ENCODE peak calls at places on chromosomes 3 and 15, in seven cellular contexts. One of them, this sample, is unnamed.
A peak's percentile ranks its signal among the peaks of the same experiment; 100 is the strongest.

GRCh38 chr3:111210003-111210699 is 138.5 kb downstream of the NECTIN3 start:
- DNase-seq in IMR-90: peak; percentile 76
- DNase-seq in body of pancreas: no peak
- DNase-seq in Peyer's patch: no peak
- DNase-seq in esophagus squamous epithelium: no peak
- DNase-seq in A549: no peak
- DNase-seq in HCT116: no peak
- DNase-seq in this sample: no peak

GRCh38 chr15:38084289-38084688 is 149.8 kb downstream of the TMCO5A start:
- DNase-seq in IMR-90: peak; percentile 48
- DNase-seq in body of pancreas: no peak
- DNase-seq in Peyer's patch: no peak
- DNase-seq in esophagus squamous epithelium: no peak
- DNase-seq in A549: no peak
- DNase-seq in HCT116: no peak
- DNase-seq in this sample: no peak

GRCh38 chr3:44252332-44252731 is 10.6 kb downstream of the TOPAZ1 start:
- DNase-seq in IMR-90: no peak
- DNase-seq in body of pancreas: no peak
- DNase-seq in Peyer's patch: no peak
- DNase-seq in esophagus squamous epithelium: no peak
- DNase-seq in A549: no peak
- DNase-seq in HCT116: no peak
- DNase-seq in this sample: no peak

GRCh38 chr3:125280966-125281365 is 68.4 kb upstream of the SLC12A8 start:
- DNase-seq in IMR-90: peak; percentile 49
- DNase-seq in body of pancreas: no peak
- DNase-seq in Peyer's patch: no peak
- DNase-seq in esophagus squamous epithelium: no peak
- DNase-seq in A549: no peak
- DNase-seq in HCT116: no peak
- DNase-seq in this sample: no peak

GRCh38 chr15:70483513-70483912 is 279.8 kb downstream of the UACA start:
- DNase-seq in IMR-90: no peak
- DNase-seq in body of pancreas: no peak
- DNase-seq in Peyer's patch: no peak
- DNase-seq in esophagus squamous epithelium: no peak
- DNase-seq in A549: no peak
- DNase-seq in HCT116: no peak
- DNase-seq in this sample: no peak

GRCh38 chr15:48447657-48448056 is 116.4 kb downstream of the DUT start:
- DNase-seq in IMR-90: peak; percentile 82
- DNase-seq in body of pancreas: no peak
- DNase-seq in Peyer's patch: no peak
- DNase-seq in esophagus squamous epithelium: no peak
- DNase-seq in A549: no peak
- DNase-seq in HCT116: no peak
- DNase-seq in this sample: no peak

GRCh38 chr3:32457971-32458471 is 44.6 kb downstream of the CMTM6 start:
- DNase-seq in IMR-90: no peak
- DNase-seq in body of pancreas: no peak
- DNase-seq in Peyer's patch: peak; percentile 79
- DNase-seq in esophagus squamous epithelium: no peak
- DNase-seq in A549: no peak
- DNase-seq in HCT116: no peak
- DNase-seq in this sample: no peak

GRCh38 chr15:88477126-88477525 is 9.6 kb downstream of the MRPS11 start:
- DNase-seq in IMR-90: no peak
- DNase-seq in body of pancreas: no peak
- DNase-seq in Peyer's patch: no peak
- DNase-seq in esophagus squamous epithelium: no peak
- DNase-seq in A549: no peak
- DNase-seq in HCT116: no peak
- DNase-seq in this sample: no peak

GRCh38 chr3:24494616-24495333 is at the start of gene THRB:
- DNase-seq in IMR-90: no peak
- DNase-seq in body of pancreas: peak; percentile 77
- DNase-seq in Peyer's patch: peak; percentile 77
- DNase-seq in esophagus squamous epithelium: no peak
- DNase-seq in A549: peak; percentile 70
- DNase-seq in HCT116: peak; percentile 27
- DNase-seq in this sample: peak; percentile 37

GRCh38 chr15:72907733-72908132 is 124.2 kb upstream of the ADPGK start:
- DNase-seq in IMR-90: no peak
- DNase-seq in body of pancreas: peak; percentile 29
- DNase-seq in Peyer's patch: no peak
- DNase-seq in esophagus squamous epithelium: no peak
- DNase-seq in A549: no peak
- DNase-seq in HCT116: no peak
- DNase-seq in this sample: no peak

GRCh38 chr3:17823816-17824215 is 81.4 kb upstream of the TBC1D5 start:
- DNase-seq in IMR-90: no peak
- DNase-seq in body of pancreas: no peak
- DNase-seq in Peyer's patch: no peak
- DNase-seq in esophagus squamous epithelium: no peak
- DNase-seq in A549: no peak
- DNase-seq in HCT116: no peak
- DNase-seq in this sample: no peak

GRCh38 chr3:134482622-134483021 is 3.2 kb downstream of the ANAPC13 start:
- DNase-seq in IMR-90: no peak
- DNase-seq in body of pancreas: no peak
- DNase-seq in Peyer's patch: no peak
- DNase-seq in esophagus squamous epithelium: no peak
- DNase-seq in A549: no peak
- DNase-seq in HCT116: no peak
- DNase-seq in this sample: no peak

GRCh38 chr3:141764041-141764440 is 833 bp downstream of the GRK7 start:
- DNase-seq in IMR-90: no peak
- DNase-seq in body of pancreas: no peak
- DNase-seq in Peyer's patch: no peak
- DNase-seq in esophagus squamous epithelium: no peak
- DNase-seq in A549: no peak
- DNase-seq in HCT116: no peak
- DNase-seq in this sample: no peak

GRCh38 chr3:111534701-111535100 is 7.3 kb upstream of the CD96 start:
- DNase-seq in IMR-90: peak; percentile 71
- DNase-seq in body of pancreas: no peak
- DNase-seq in Peyer's patch: no peak
- DNase-seq in esophagus squamous epithelium: no peak
- DNase-seq in A549: no peak
- DNase-seq in HCT116: no peak
- DNase-seq in this sample: no peak

GRCh38 chr15:70559840-70560239 is 203.5 kb downstream of the UACA start:
- DNase-seq in IMR-90: no peak
- DNase-seq in body of pancreas: no peak
- DNase-seq in Peyer's patch: no peak
- DNase-seq in esophagus squamous epithelium: no peak
- DNase-seq in A549: no peak
- DNase-seq in HCT116: no peak
- DNase-seq in this sample: no peak

GRCh38 chr3:87766736-87767135 is 292.1 kb downstream of the CGGBP1 start:
- DNase-seq in IMR-90: no peak
- DNase-seq in body of pancreas: no peak
- DNase-seq in Peyer's patch: no peak
- DNase-seq in esophagus squamous epithelium: no peak
- DNase-seq in A549: no peak
- DNase-seq in HCT116: no peak
- DNase-seq in this sample: no peak

GRCh38 chr3:141412087-141412935 is 44.0 kb downstream of the ZBTB38 start:
- DNase-seq in IMR-90: peak; percentile 96
- DNase-seq in body of pancreas: peak; percentile 76
- DNase-seq in Peyer's patch: peak; percentile 85
- DNase-seq in esophagus squamous epithelium: peak; percentile 8
- DNase-seq in A549: peak; percentile 91
- DNase-seq in HCT116: no peak
- DNase-seq in this sample: no peak

GRCh38 chr3:58214484-58215316 is 3.9 kb upstream of the DNASE1L3 start:
- DNase-seq in IMR-90: peak; percentile 42
- DNase-seq in body of pancreas: peak; percentile 19
- DNase-seq in Peyer's patch: peak; percentile 67
- DNase-seq in esophagus squamous epithelium: no peak
- DNase-seq in A549: peak; percentile 31
- DNase-seq in HCT116: no peak
- DNase-seq in this sample: no peak

GRCh38 chr3:68057637-68058320 is 403.4 kb upstream of the SUCLG2 start:
- DNase-seq in IMR-90: no peak
- DNase-seq in body of pancreas: no peak
- DNase-seq in Peyer's patch: no peak
- DNase-seq in esophagus squamous epithelium: no peak
- DNase-seq in A549: no peak
- DNase-seq in HCT116: no peak
- DNase-seq in this sample: no peak

GRCh38 chr3:119597548-119598288 is at the start of gene PLA1A:
- DNase-seq in IMR-90: no peak
- DNase-seq in body of pancreas: peak; percentile 21
- DNase-seq in Peyer's patch: no peak
- DNase-seq in esophagus squamous epithelium: no peak
- DNase-seq in A549: no peak
- DNase-seq in HCT116: no peak
- DNase-seq in this sample: no peak
- TF ChIP-seq POLR2A in IMR-90: no peak
- TF ChIP-seq POLR2A in body of pancreas: no peak
- TF ChIP-seq POLR2A in Peyer's patch: no peak
- TF ChIP-seq POLR2A in esophagus squamous epithelium: no peak
- TF ChIP-seq POLR2A in A549: no peak
- TF ChIP-seq POLR2A in HCT116: no peak
- TF ChIP-seq POLR2A in this sample: peak; percentile 49

DNA sequence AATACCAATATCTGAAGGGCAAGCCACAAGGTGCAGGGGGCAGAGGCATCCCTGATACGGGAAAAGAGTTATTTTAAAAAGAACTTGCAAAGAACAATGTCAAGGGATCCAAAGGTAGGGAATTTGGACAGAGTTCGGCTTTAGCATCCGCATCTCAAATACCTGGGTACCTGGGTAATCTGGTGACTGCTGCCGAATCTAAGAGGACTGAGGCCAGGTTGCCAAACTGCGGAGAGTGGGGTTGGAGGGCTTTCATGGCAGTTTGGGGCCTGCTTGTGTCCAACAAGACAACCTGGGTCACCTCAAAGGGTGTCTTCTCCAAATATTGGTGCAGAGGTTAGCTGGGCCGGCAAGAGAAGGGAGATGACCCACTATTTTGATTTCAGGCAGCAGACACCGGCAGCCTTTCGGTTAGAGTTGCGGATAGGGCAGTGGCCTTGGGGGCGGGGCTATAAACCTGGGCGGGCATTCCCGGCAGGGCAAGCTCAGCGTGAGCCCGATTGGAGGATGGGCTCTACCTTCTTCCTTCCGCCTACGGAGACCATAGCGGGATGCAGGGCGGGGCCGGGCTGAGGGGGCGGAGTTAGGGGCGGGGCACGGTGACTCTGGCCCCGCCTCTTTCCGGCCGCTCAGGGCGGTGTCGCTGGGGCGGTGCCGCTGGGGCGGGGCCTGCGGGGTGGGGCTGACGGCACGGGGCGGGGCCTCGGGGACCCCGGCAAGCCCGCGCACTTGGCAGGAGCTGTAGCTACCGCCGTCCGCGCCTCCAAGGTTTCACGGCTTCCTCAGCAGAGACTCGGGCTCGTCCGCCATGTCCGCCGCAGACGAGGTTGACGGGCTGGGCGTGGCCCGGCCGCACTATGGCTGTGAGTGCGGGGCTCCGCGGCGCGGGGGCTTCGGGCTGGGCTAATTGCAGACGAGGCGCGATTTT is at the start of gene IQGAP1:
- DNase-seq in IMR-90: peak; percentile 94
- DNase-seq in body of pancreas: peak; percentile 98
- DNase-seq in Peyer's patch: peak; percentile 99
- DNase-seq in esophagus squamous epithelium: peak; percentile 80
- DNase-seq in A549: peak; percentile 98
- DNase-seq in HCT116: peak; percentile 92
- DNase-seq in this sample: peak; percentile 94
- TF ChIP-seq POLR2A in IMR-90: peak; percentile 85
- TF ChIP-seq POLR2A in body of pancreas: peak; percentile 94
- TF ChIP-seq POLR2A in Peyer's patch: peak; percentile 92
- TF ChIP-seq POLR2A in esophagus squamous epithelium: peak; percentile 73
- TF ChIP-seq POLR2A in A549: peak; percentile 94
- TF ChIP-seq POLR2A in HCT116: peak; percentile 28
- TF ChIP-seq POLR2A in this sample: peak; percentile 89

DNA sequence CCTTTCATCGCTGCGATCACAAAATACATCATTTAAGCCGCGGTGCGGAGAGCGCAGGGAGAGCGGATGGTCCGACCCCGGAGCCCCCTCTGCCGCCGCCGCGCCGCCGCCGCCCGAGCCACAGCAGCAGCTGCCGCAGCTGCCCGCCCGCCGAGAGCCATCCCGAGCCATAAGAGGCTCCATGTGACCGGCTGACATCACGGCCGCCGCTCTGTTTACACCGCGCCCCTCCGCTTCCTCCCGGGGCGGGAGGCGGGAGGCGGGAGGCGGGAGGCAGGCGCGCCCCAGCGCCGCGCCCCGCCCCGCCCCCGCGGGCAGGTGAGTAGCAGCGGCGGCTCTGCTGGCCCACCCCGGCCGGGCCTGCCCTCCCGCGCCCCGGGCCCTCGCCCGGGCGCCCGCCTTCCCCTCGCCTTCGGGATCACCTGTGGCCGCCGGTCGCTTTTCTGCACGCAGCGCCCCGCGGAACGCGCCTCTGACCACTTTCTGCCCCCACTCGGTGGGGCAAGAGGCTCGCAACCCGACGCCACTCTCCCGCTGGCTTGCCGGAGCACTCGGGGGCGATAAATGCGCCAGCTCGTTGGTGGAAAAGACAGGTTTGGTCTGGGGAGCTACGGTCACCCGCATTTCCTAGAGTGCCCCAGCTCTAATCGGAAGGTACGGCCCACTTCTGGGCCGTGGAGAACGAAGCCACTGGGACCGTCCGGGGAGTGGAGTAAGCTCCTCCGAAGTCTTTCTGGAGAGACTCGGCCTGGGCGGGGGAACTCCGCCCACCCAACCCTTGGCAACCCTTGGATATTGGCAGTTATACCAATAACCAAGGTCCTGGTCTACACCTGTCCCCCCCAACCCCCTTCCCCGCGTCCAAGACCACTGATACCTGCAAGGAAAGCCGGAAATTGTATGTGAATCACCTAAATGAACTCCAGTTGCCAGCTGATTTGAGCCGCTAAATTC is 113.7 kb upstream of the ICE2 start:
- DNase-seq in IMR-90: peak; percentile 68
- DNase-seq in body of pancreas: peak; percentile 93
- DNase-seq in Peyer's patch: peak; percentile 94
- DNase-seq in esophagus squamous epithelium: peak; percentile 24
- DNase-seq in A549: peak; percentile 40
- DNase-seq in HCT116: no peak
- DNase-seq in this sample: peak; percentile 66
- TF ChIP-seq POLR2A in IMR-90: peak; percentile 82
- TF ChIP-seq POLR2A in body of pancreas: peak; percentile 86
- TF ChIP-seq POLR2A in Peyer's patch: peak; percentile 28
- TF ChIP-seq POLR2A in esophagus squamous epithelium: peak; percentile 80
- TF ChIP-seq POLR2A in A549: no peak
- TF ChIP-seq POLR2A in HCT116: no peak
- TF ChIP-seq POLR2A in this sample: no peak

DNA sequence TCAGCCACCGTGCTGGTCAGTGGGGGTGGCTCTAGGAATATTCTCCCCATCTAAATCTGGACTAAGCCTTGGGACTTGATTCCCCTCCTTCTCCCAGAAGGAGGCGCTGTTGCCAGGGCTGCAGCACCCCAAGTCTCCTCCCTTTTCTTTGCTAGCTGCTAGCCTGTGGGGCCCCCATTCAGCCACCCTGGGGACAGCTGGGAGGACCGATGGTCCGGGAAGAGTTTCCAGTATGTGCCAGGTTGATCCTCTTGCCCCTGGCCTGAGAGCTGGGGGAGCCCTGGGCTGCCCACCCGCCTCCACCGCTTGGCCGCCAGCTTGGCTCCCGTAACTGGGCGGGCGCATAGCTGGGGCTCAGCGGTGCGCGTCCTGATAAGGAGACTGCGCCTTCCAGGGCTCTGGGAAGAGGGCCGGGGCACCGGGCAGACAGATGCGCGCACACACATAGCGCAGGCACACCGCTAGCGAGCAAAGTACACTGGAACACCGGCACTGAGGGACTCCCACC is 4.2 kb downstream of the SMAD6 start:
- DNase-seq in IMR-90: peak; percentile 35
- DNase-seq in body of pancreas: peak; percentile 56
- DNase-seq in Peyer's patch: peak; percentile 63
- DNase-seq in esophagus squamous epithelium: no peak
- DNase-seq in A549: peak; percentile 61
- DNase-seq in HCT116: no peak
- DNase-seq in this sample: no peak
- TF ChIP-seq POLR2A in IMR-90: no peak
- TF ChIP-seq POLR2A in body of pancreas: no peak
- TF ChIP-seq POLR2A in Peyer's patch: no peak
- TF ChIP-seq POLR2A in esophagus squamous epithelium: no peak
- TF ChIP-seq POLR2A in A549: no peak
- TF ChIP-seq POLR2A in HCT116: no peak
- TF ChIP-seq POLR2A in this sample: no peak

This sample was measured in GM12891.